ENCODE peak calls at places on chromosomes 6 and 20, in six cellular contexts. H is heart left ventricle, P is stomach, G is Peyer's patch, N is A549, T is HCT116. D is an unnamed sample.

GRCh38 chr6:17530321-17530835 is 69.7 kb upstream of the FAM8A1 start:
- DNase-seq in T (no peak), N (no peak), H (no peak), P (no peak), G (no peak), D (peak)

GRCh38 chr6:150418825-150419594 is 50.2 kb downstream of the IYD start:
- DNase-seq in G (peak), T (peak), N (peak), P (peak), H (peak), D (peak)

GRCh38 chr6:89350281-89351037 is 2.1 kb downstream of the UBE2J1 start:
- DNase-seq in P (no peak), G (no peak), N (no peak), T (no peak), H (no peak), D (no peak)

GRCh38 chr6:31203345-31203979 is 33.0 kb upstream of the POU5F1 start:
- DNase-seq in N (peak), T (peak), G (no peak), H (no peak), P (no peak), D (no peak)

GRCh38 chr6:5034736-5035135 is 30.9 kb upstream of the RPP40 start:
- DNase-seq in P (no peak), N (no peak), H (no peak), T (no peak), G (no peak), D (no peak)

GRCh38 chr6:149830731-149831379 is 33.3 kb downstream of the LRP11 start:
- DNase-seq in G (no peak), P (no peak), T (no peak), H (no peak), N (no peak), D (no peak)

GRCh38 chr6:111031151-111031550 is 49.3 kb downstream of the RPF2 start:
- DNase-seq in H (no peak), G (no peak), T (no peak), N (no peak), P (no peak), D (peak)

GRCh38 chr6:105993769-105994521 is 92.2 kb upstream of the PRDM1 start:
- DNase-seq in P (no peak), G (peak), T (no peak), H (peak), N (no peak), D (no peak)

GRCh38 chr20:5696011-5696559 is 54.1 kb upstream of the SHLD1 start:
- DNase-seq in N (peak), P (peak), T (no peak), G (no peak), H (no peak), D (no peak)

GRCh38 chr20:64231621-64232550 is 23.7 kb upstream of the PCMTD2 start:
- DNase-seq in H (no peak), T (no peak), P (no peak), G (no peak), N (no peak), D (no peak)

GRCh38 chr20:64236137-64237088 is 19.1 kb upstream of the PCMTD2 start:
- DNase-seq in H (no peak), T (no peak), G (peak), N (no peak), P (no peak), D (no peak)

GRCh38 chr20:64232794-64233193 is 22.8 kb upstream of the PCMTD2 start:
- DNase-seq in T (no peak), P (no peak), N (peak), G (no peak), H (no peak), D (no peak)

GRCh38 chr20:64234291-64234791 is 21.2 kb upstream of the PCMTD2 start:
- DNase-seq in H (no peak), G (peak), P (no peak), N (no peak), T (no peak), D (no peak)

DNA sequence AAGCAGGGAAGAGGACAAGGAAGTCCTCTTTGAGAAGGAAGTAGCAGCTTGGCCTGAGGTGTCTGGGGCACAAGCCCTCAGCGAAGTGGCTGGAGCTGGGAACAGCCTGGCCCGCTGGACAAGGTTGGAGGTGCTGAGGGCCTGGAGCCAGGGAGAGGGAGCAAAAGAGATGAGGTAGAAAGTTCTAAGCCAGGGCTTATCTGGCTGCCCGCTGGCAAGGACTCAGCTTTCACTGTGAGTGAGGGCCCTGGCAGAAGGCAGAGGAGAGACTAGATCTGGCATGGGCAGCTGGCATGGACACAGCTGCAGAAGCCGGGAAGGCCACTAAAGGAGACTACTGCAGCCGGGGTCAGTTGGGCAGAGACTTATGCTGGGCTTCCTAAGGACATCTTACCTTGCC is 21.8 kb upstream of the PCMTD2 start:
- DNase-seq in P (peak), H (peak), N (no peak), T (no peak), G (peak), D (no peak)
- TF ChIP-seq POLR2A in P (no peak), H (no peak), N (no peak), T (no peak), G (no peak), D (no peak)

DNA sequence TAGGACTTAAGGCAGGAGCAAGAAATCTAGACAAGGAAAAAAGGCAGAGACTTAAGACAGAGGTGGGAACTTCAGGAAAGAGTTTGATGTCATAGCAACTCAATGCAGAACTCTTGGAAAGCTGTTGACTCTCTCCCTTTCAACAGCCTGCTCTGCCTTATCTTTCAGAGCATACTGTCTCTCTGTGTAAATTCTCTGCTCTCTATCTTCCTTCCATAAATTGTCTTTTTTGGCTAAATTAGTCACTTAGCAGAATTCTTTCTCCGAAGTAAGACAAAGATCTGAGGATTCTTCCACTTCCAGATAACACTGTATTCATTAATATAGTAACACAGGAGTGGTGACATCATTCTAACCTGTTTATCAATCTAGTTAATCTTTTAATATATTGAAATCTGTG is 80.2 kb downstream of the PLG start:
- DNase-seq in P (no peak), N (no peak), G (no peak), T (no peak), H (no peak), D (no peak)
- TF ChIP-seq POLR2A in P (no peak), N (no peak), G (no peak), T (no peak), H (no peak), D (no peak)

GRCh38 chr6:42782689-42783176 is 881 bp downstream of the BICRAL start:
- DNase-seq in H (peak), N (peak), P (peak), T (peak), G (peak), D (peak)
- TF ChIP-seq POLR2A in H (peak), N (peak), P (no peak), T (no peak), G (peak), D (peak)

DNA sequence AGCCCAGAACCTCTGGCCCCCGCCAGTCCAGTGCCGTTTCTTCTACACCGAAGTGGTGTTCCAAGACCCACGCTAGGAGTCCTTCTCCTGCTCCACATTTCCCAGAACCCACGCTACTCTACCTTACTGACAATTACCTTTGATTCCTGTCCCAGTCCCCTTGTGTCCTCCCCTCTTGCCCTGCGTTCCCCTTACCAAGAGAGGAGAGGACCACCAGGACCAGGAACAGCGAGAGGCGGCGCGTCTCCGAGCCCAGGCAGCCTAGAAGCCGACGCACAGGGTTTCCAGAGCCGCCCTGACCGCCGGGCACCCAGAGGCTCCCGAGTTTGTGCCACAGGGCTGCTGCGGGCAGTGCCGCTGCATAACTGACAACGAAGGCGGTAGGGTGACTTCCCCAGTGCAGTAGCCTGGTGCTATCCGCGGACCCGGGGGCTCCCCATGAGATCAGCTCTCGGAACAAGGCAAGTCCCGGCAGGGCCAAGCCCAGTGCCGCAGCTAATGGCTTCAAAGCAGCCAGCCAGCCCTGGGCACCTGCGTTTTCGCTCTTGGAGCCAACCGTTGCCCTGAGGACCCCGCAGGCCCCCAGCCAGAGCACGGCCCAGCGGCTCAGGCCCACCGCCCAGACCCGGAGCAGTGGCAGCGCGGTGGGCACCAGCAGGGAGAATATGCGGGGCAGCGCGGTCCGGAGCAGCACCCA is 512 bp downstream of the TAP1 start:
- DNase-seq in T (no peak), H (peak), N (peak), G (peak), P (peak), D (peak)
- TF ChIP-seq POLR2A in T (no peak), H (no peak), N (no peak), G (no peak), P (no peak), D (no peak)

DNA sequence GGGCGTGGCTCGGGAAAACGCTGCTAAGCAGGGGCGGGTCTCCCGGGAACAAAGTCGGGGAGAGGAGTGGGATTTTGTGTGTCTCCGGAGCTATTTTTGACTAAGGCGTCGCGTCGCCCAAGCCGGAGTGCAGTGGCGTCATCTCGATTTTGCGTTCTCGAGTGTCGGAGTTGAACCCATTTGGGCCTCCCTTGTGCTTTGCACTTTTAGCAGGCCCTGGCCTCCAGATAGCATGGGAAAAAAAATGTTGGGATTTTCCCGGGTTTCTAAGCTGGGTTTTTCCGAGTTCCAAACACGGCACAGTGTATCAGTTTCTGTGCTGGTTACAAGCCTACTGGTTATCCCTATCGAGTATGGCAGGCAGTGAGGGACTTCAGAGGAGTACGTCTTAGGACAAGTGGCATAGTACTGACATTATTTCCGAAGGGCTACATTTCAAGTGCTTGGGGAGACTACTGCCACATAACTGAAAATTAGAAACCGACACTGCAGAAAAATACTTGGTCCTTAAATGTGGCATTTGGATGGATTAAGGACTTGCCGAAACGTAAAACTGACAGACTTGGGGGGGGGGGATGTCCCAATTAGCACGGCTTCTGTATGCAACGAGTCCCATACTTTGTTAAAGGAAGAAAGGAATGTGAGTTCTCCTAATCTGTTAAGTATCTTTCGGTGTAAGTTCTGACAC is 70.1 kb downstream of the HFE start:
- DNase-seq in T (no peak), G (peak), H (peak), N (no peak), P (peak), D (peak)
- TF ChIP-seq POLR2A in T (peak), G (no peak), H (no peak), N (peak), P (no peak), D (peak)

GRCh38 chr6:37556884-37557644 is 57.4 kb upstream of the CCDC167 start:
- DNase-seq in N (no peak), P (no peak), H (no peak), T (no peak), G (no peak), D (no peak)
- TF ChIP-seq POLR2A in N (no peak), P (no peak), H (no peak), T (no peak), G (no peak), D (no peak)

GRCh38 chr20:31706607-31707257 is 15.9 kb downstream of the BCL2L1 start:
- DNase-seq in N (peak), G (no peak), H (no peak), T (no peak), P (no peak), D (no peak)
- TF ChIP-seq POLR2A in N (no peak), G (no peak), H (no peak), T (no peak), P (no peak), D (no peak)